ENCODE peak calls at places on chromosomes 1 and 21, in six cellular contexts. U, Z, L, S, M and O are unnamed samples.

GRCh38 chr1:181317261-181317924 is 165.9 kb upstream of the CACNA1E start:
- DNase-seq in M (no peak), U (no peak), L (no peak), S (no peak), Z (no peak), O (no peak)

GRCh38 chr1:239308701-239309333 is 77.6 kb upstream of the CHRM3 start:
- DNase-seq in L (no peak), U (no peak), Z (peak), M (peak), S (peak), O (no peak)

GRCh38 chr1:234565132-234565531 is 44.8 kb downstream of the IRF2BP2 start:
- DNase-seq in Z (no peak), S (no peak), M (no peak), U (no peak), L (no peak), O (no peak)

GRCh38 chr1:20480261-20481157 is 5.5 kb downstream of the CAMK2N1 start:
- DNase-seq in Z (no peak), U (peak), L (no peak), M (no peak), S (no peak), O (no peak)

GRCh38 chr21:37582613-37583012 is 216.0 kb downstream of the DYRK1A start:
- DNase-seq in Z (peak), L (peak), M (peak), U (peak), S (no peak), O (no peak)

GRCh38 chr1:8516793-8517556 is 199.1 kb downstream of the SLC45A1 start:
- DNase-seq in S (no peak), L (no peak), Z (no peak), U (peak), M (no peak), O (no peak)

GRCh38 chr1:58942759-58943191 is 158.9 kb upstream of the JUN start:
- DNase-seq in S (no peak), L (no peak), M (no peak), U (no peak), Z (no peak), O (no peak)

GRCh38 chr21:41168391-41169257 is 664 bp downstream of the BACE2 start:
- DNase-seq in U (peak), L (no peak), S (peak), Z (no peak), M (peak), O (peak)

GRCh38 chr1:217139513-217139912 is 416.3 kb upstream of the ESRRG start:
- DNase-seq in S (no peak), L (no peak), Z (no peak), U (no peak), M (no peak), O (no peak)

GRCh38 chr1:230270940-230271325 is 155.2 kb downstream of the PGBD5 start:
- DNase-seq in S (no peak), U (no peak), M (no peak), Z (no peak), L (no peak), O (no peak)

GRCh38 chr21:35399002-35399401 is 349.9 kb upstream of the RUNX1 start:
- DNase-seq in Z (no peak), U (no peak), S (no peak), L (no peak), M (no peak), O (no peak)

GRCh38 chr1:7372477-7373120 is 398.5 kb upstream of the VAMP3 start:
- DNase-seq in M (no peak), U (no peak), Z (no peak), L (no peak), S (no peak), O (no peak)

GRCh38 chr1:154778280-154778679 is 91.8 kb downstream of the KCNN3 start:
- DNase-seq in U (no peak), S (no peak), L (no peak), Z (no peak), M (no peak), O (no peak)

GRCh38 chr1:20726107-20726911 is 6.2 kb downstream of the SH2D5 start:
- DNase-seq in L (no peak), S (no peak), Z (no peak), U (no peak), M (no peak), O (no peak)

GRCh38 chr1:198449281-198449680 is 91.2 kb downstream of the ATP6V1G3 start:
- DNase-seq in S (no peak), M (no peak), U (no peak), Z (no peak), L (no peak), O (no peak)

GRCh38 chr1:229862017-229862774 is 204.8 kb upstream of the GALNT2 start:
- DNase-seq in M (peak), Z (no peak), L (no peak), U (no peak), S (no peak), O (no peak)

GRCh38 chr1:43803646-43804045 is 96.3 kb downstream of the ST3GAL3 start:
- DNase-seq in S (no peak), M (no peak), Z (no peak), L (no peak), U (peak), O (no peak)

GRCh38 chr1:215156232-215156631 is 73.7 kb downstream of the KCNK2 start:
- DNase-seq in M (no peak), U (peak), L (no peak), S (no peak), Z (no peak), O (no peak)

GRCh38 chr1:100400332-100400933 is 48.1 kb downstream of the CDC14A start:
- DNase-seq in L (no peak), Z (peak), M (peak), U (no peak), S (no peak), O (no peak)

GRCh38 chr1:69613414-69613813 is 45.7 kb downstream of the LRRC7 start:
- DNase-seq in L (no peak), M (no peak), Z (no peak), U (no peak), S (no peak), O (no peak)

GRCh38 chr1:227890451-227891222 is 57.1 kb downstream of the WNT9A start:
- DNase-seq in M (peak), U (no peak), S (peak), L (no peak), Z (no peak), O (no peak)

GRCh38 chr1:64507897-64508296 is 38.0 kb downstream of the CACHD1 start:
- DNase-seq in M (no peak), L (no peak), Z (no peak), S (no peak), U (no peak), O (no peak)

GRCh38 chr1:173356211-173356762 is 120.8 kb upstream of the PRDX6 start:
- DNase-seq in S (no peak), Z (no peak), L (no peak), U (peak), M (no peak), O (no peak)

GRCh38 chr1:160622885-160623633 is 23.8 kb downstream of the SLAMF1 start:
- DNase-seq in L (no peak), Z (no peak), M (no peak), U (no peak), S (no peak), O (no peak)

GRCh38 chr1:199038188-199038587 is 399.3 kb downstream of the PTPRC start:
- DNase-seq in S (no peak), Z (no peak), L (no peak), U (no peak), M (no peak), O (no peak)

GRCh38 chr1:39675220-39675619 is 3.3 kb upstream of the NT5C1A start:
- DNase-seq in U (no peak), M (no peak), S (no peak), Z (no peak), L (no peak), O (no peak)

GRCh38 chr1:59220356-59220755 is 76.5 kb upstream of the FGGY start:
- DNase-seq in U (no peak), S (no peak), M (no peak), Z (no peak), L (no peak), O (no peak)

GRCh38 chr1:74467786-74468377 is 44.5 kb downstream of the LRRC53 start:
- DNase-seq in S (no peak), L (no peak), M (no peak), U (peak), Z (no peak), O (no peak)

GRCh38 chr1:241902376-241903067 is 54.5 kb downstream of the EXO1 start:
- DNase-seq in U (peak), M (no peak), Z (no peak), S (no peak), L (no peak), O (no peak)

GRCh38 chr1:14598007-14598497 is 433 bp upstream of the KAZN start:
- DNase-seq in M (no peak), S (no peak), Z (no peak), L (peak), U (no peak), O (no peak)

GRCh38 chr1:24216254-24216653 is 29.2 kb upstream of the IFNLR1 start:
- DNase-seq in M (no peak), Z (no peak), U (no peak), L (no peak), S (no peak), O (no peak)

GRCh38 chr1:108557311-108557710 is 2.6 kb upstream of the EEIG2 start:
- DNase-seq in U (no peak), L (no peak), M (no peak), S (no peak), Z (no peak), O (no peak)

GRCh38 chr1:40817791-40818263 is 34.2 kb downstream of the KCNQ4 start:
- DNase-seq in M (no peak), Z (no peak), L (no peak), S (no peak), U (no peak), O (no peak)

GRCh38 chr1:113912594-113913311 is 7.6 kb downstream of the DCLRE1B start:
- DNase-seq in M (peak), Z (peak), L (no peak), S (no peak), U (peak), O (no peak)

GRCh38 chr1:210373878-210374599 is 45.3 kb downstream of the HHAT start:
- DNase-seq in Z (peak), S (peak), M (peak), L (peak), U (peak), O (peak)
- TF ChIP-seq POLR2A in Z (peak), S (peak), M (no peak), L (peak), U (peak), O (peak)

DNA sequence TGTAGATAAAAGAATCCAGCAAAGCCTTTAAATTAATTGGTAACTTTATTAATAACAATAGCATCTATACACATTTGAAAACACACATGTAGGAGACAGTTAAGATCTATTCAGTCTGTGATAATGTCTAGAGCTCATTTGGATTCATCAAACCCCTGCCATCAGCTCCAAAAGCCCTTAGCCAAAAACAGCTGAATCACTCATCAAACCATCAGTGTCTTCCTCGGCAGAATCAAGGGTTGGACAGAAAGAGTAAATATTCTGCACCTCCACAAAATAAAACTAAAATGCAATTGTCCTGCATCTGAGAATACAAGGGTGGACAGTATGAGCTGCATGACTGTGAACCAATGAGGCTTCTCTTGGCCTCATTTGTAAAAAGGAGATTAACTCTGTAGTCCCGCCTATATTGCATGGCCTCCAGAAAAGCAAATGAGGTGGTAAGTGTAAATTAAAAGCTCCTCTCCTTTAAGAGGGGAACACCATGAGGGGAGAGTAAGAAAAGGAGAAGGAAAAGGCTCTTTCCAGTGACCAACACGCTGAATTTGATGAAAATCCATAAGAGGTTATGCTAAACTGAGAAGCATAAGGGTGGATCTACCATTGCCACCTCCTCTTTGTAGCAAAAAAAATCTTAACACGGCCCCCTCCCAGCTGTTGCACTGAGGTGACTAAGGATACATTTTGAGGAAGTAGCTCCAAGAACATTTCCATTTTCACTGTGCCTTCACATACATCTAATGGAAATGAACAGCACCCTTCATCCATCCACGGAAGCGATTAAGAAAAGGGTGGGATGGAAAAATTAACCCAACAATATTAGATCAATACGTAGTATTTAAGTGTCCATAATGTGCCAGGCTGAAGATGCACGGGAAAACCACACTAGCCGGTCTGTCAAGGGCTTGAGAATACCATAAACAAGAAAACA is 14.7 kb upstream of the BOLA1 start:
- DNase-seq in S (no peak), M (no peak), Z (peak), U (peak), L (peak), O (no peak)
- TF ChIP-seq POLR2A in S (no peak), M (no peak), Z (peak), U (no peak), L (no peak), O (no peak)

DNA sequence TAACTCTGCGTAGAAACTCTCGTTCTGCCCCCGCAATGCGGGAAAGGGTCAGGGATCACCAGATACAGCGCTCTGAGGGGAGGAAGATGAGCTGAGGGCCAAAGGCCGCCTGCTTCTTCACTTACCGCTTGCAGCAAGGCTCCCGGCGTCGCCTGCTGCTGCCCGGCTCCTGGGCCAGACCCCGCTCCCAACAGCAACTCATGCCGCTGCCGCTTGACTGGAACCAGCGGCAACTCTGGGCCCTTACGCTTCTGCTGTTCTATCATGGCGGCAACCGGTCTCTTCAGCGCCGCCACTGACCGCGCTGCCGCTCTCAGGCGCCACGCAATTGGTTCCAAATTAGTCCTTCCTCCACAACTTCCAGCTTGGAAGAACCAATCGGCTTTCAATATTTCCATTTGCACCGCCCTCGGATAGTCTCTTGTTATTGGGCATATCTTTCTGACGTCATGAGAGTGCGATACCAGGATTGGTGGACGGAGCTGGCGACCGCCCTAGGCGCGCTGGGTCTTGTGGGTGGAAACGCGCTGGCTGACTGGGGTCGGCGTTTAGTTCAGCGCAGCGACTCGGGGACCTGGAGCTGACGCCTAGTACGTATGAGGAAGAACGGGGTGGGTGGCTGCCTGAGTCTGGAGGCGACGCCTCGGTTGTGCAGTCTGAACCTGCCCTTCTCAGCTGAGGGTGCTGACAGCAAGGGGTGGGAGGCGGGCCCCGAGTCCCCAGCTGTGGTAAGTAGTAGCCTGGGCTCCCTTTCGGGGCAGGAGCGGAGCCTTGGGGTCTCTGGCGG is at the start of the genes SNRNP40 and ZCCHC17:
- DNase-seq in M (peak), L (peak), U (peak), S (peak), Z (peak), O (peak)
- TF ChIP-seq POLR2A in M (no peak), L (peak), U (peak), S (peak), Z (peak), O (peak)

DNA sequence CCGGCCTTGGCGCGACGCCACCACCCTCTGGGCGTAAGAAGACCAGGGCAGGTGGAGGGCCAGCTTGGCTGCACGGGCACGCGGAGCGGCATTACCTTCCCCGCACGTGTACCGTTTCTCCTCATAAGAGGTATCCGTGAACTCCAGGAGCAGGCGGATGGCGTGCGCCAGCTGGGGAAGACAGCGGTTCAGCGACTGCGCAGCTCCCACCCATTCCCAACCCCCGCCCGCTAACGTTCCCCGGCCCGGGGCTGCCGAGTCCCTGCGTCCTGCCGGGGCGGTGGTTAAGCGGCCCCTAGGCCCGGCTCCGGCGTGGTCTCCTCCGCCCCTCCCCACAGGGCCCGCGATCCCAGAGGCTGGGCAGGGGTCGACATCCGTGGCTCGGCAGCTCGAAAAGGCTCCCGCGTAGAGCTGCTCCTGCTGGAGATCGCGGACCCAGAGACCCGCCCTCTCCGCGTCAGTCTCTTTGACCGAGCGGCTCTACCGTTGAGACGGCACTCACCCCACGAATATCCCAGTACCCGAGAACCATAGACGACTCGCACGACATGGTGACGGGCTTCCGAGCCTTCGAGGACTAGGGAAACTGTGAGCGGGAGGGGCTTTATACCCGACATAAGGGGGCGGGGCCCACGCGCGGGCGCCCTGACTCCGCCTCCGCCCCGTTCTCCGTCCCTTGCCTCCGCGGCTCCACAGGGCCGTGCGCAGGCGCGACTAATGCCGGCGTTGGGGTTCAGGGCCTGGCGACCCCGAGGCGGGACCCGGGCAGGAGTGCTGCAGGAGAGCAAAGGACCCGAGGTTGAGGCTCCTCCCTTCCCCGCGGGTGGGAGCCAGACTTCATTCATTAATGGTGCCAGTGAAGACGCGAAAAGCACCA is 862 bp downstream of the GSTM3 start:
- DNase-seq in S (peak), M (peak), L (peak), U (peak), Z (peak), O (peak)
- TF ChIP-seq POLR2A in S (no peak), M (peak), L (peak), U (peak), Z (peak), O (peak)

GRCh38 chr1:1891349-1892078 is 627 bp upstream of the GNB1 start:
- DNase-seq in S (peak), M (peak), U (peak), Z (peak), L (peak), O (peak)
- TF ChIP-seq POLR2A in S (no peak), M (no peak), U (no peak), Z (peak), L (peak), O (peak)

GRCh38 chr1:119539636-119540035 is 32.6 kb downstream of the HSD3B1 start:
- DNase-seq in L (no peak), S (no peak), M (no peak), U (no peak), Z (no peak), O (no peak)
- TF ChIP-seq POLR2A in L (no peak), S (no peak), M (no peak), U (no peak), Z (no peak), O (no peak)

GRCh38 chr21:46116846-46117585 is 19.1 kb downstream of the COL6A2 start:
- DNase-seq in S (peak), Z (no peak), M (peak), L (no peak), U (no peak), O (peak)
- TF ChIP-seq POLR2A in S (no peak), Z (no peak), M (no peak), L (no peak), U (no peak), O (no peak)